ENCODE peak calls at places on chromosomes 16 and 17, in six cellular contexts. One of them, this sample, is unnamed.

GRCh38 chr17:59607817-59608403 is 11.8 kb upstream of the CLTC start:
- DNase-seq in stomach: no peak
- DNase-seq in aorta: no peak
- DNase-seq in H1: no peak
- DNase-seq in heart right ventricle: no peak
- DNase-seq in lower lobe of right lung: no peak
- DNase-seq in this sample: peak; percentile 27

GRCh38 chr16:89052824-89053724 is 40.6 kb upstream of the ACSF3 start:
- DNase-seq in stomach: peak; percentile 88
- DNase-seq in aorta: no peak
- DNase-seq in H1: no peak
- DNase-seq in heart right ventricle: peak; percentile 12
- DNase-seq in lower lobe of right lung: no peak
- DNase-seq in this sample: no peak

GRCh38 chr17:3814361-3814760 is 13.4 kb upstream of the ITGAE start:
- DNase-seq in stomach: no peak
- DNase-seq in aorta: no peak
- DNase-seq in H1: no peak
- DNase-seq in heart right ventricle: no peak
- DNase-seq in lower lobe of right lung: no peak
- DNase-seq in this sample: no peak

GRCh38 chr16:2519711-2520080 is 475 bp upstream of the AMDHD2 start:
- DNase-seq in stomach: no peak
- DNase-seq in aorta: peak; percentile 59
- DNase-seq in H1: no peak
- DNase-seq in heart right ventricle: peak; percentile 28
- DNase-seq in lower lobe of right lung: no peak
- DNase-seq in this sample: no peak

GRCh38 chr17:68698761-68699160 is 97.6 kb upstream of the FAM20A start:
- DNase-seq in stomach: no peak
- DNase-seq in aorta: peak; percentile 54
- DNase-seq in H1: no peak
- DNase-seq in heart right ventricle: no peak
- DNase-seq in lower lobe of right lung: no peak
- DNase-seq in this sample: no peak

GRCh38 chr17:74945543-74945942 is 9.8 kb downstream of the OTOP3 start:
- DNase-seq in stomach: no peak
- DNase-seq in aorta: no peak
- DNase-seq in H1: no peak
- DNase-seq in heart right ventricle: no peak
- DNase-seq in lower lobe of right lung: no peak
- DNase-seq in this sample: no peak

GRCh38 chr16:14658063-14658462 is 25.3 kb downstream of the BFAR start:
- DNase-seq in stomach: no peak
- DNase-seq in aorta: no peak
- DNase-seq in H1: no peak
- DNase-seq in heart right ventricle: no peak
- DNase-seq in lower lobe of right lung: no peak
- DNase-seq in this sample: no peak

GRCh38 chr16:57893559-57894389 is 77.2 kb downstream of the CNGB1 start:
- DNase-seq in stomach: no peak
- DNase-seq in aorta: peak; percentile 66
- DNase-seq in H1: no peak
- DNase-seq in heart right ventricle: no peak
- DNase-seq in lower lobe of right lung: peak; percentile 70
- DNase-seq in this sample: no peak

GRCh38 chr17:16033729-16034349 is 34.2 kb downstream of the TTC19 start:
- DNase-seq in stomach: no peak
- DNase-seq in aorta: no peak
- DNase-seq in H1: no peak
- DNase-seq in heart right ventricle: no peak
- DNase-seq in lower lobe of right lung: peak; percentile 58
- DNase-seq in this sample: no peak

GRCh38 chr17:61504697-61505096 is 52.5 kb downstream of the TBX4 start:
- DNase-seq in stomach: no peak
- DNase-seq in aorta: no peak
- DNase-seq in H1: no peak
- DNase-seq in heart right ventricle: no peak
- DNase-seq in lower lobe of right lung: no peak
- DNase-seq in this sample: no peak

GRCh38 chr17:75475144-75475835 is 18.9 kb downstream of the TMEM94 start:
- DNase-seq in stomach: no peak
- DNase-seq in aorta: no peak
- DNase-seq in H1: no peak
- DNase-seq in heart right ventricle: no peak
- DNase-seq in lower lobe of right lung: no peak
- DNase-seq in this sample: no peak

GRCh38 chr16:49560018-49560830 is 186.6 kb downstream of the C16orf78 start:
- DNase-seq in stomach: no peak
- DNase-seq in aorta: peak; percentile 65
- DNase-seq in H1: no peak
- DNase-seq in heart right ventricle: no peak
- DNase-seq in lower lobe of right lung: no peak
- DNase-seq in this sample: no peak

GRCh38 chr16:12083625-12084024 is 107.1 kb downstream of the SNX29 start:
- DNase-seq in stomach: no peak
- DNase-seq in aorta: peak; percentile 19
- DNase-seq in H1: no peak
- DNase-seq in heart right ventricle: no peak
- DNase-seq in lower lobe of right lung: no peak
- DNase-seq in this sample: no peak

GRCh38 chr17:80799553-80800403 is 191.9 kb upstream of the CHMP6 start:
- DNase-seq in stomach: no peak
- DNase-seq in aorta: no peak
- DNase-seq in H1: no peak
- DNase-seq in heart right ventricle: no peak
- DNase-seq in lower lobe of right lung: no peak
- DNase-seq in this sample: no peak

GRCh38 chr16:49504023-49504364 is 130.4 kb downstream of the C16orf78 start:
- DNase-seq in stomach: no peak
- DNase-seq in aorta: peak; percentile 6
- DNase-seq in H1: no peak
- DNase-seq in heart right ventricle: no peak
- DNase-seq in lower lobe of right lung: no peak
- DNase-seq in this sample: no peak

GRCh38 chr16:53085539-53086450 is 31.0 kb downstream of the CHD9 start:
- DNase-seq in stomach: no peak
- DNase-seq in aorta: no peak
- DNase-seq in H1: no peak
- DNase-seq in heart right ventricle: no peak
- DNase-seq in lower lobe of right lung: no peak
- DNase-seq in this sample: no peak

GRCh38 chr17:4950075-4950756 is 703 bp upstream of the ENO3 start:
- DNase-seq in stomach: peak; percentile 61
- DNase-seq in aorta: peak; percentile 77
- DNase-seq in H1: no peak
- DNase-seq in heart right ventricle: peak; percentile 82
- DNase-seq in lower lobe of right lung: peak; percentile 80
- DNase-seq in this sample: no peak

GRCh38 chr17:17346428-17347233 is 43.5 kb downstream of the NT5M start:
- DNase-seq in stomach: peak; percentile 21
- DNase-seq in aorta: peak; percentile 41
- DNase-seq in H1: no peak
- DNase-seq in heart right ventricle: no peak
- DNase-seq in lower lobe of right lung: no peak
- DNase-seq in this sample: no peak

GRCh38 chr17:50047488-50048126 is 8.3 kb upstream of the ITGA3 start:
- DNase-seq in stomach: no peak
- DNase-seq in aorta: no peak
- DNase-seq in H1: no peak
- DNase-seq in heart right ventricle: no peak
- DNase-seq in lower lobe of right lung: no peak
- DNase-seq in this sample: no peak

GRCh38 chr16:71514476-71514875 is 11.8 kb upstream of the CHST4 start:
- DNase-seq in stomach: no peak
- DNase-seq in aorta: no peak
- DNase-seq in H1: no peak
- DNase-seq in heart right ventricle: no peak
- DNase-seq in lower lobe of right lung: no peak
- DNase-seq in this sample: no peak

GRCh38 chr16:71515026-71515425 is 11.2 kb upstream of the CHST4 start:
- DNase-seq in stomach: no peak
- DNase-seq in aorta: no peak
- DNase-seq in H1: no peak
- DNase-seq in heart right ventricle: no peak
- DNase-seq in lower lobe of right lung: no peak
- DNase-seq in this sample: no peak

DNA sequence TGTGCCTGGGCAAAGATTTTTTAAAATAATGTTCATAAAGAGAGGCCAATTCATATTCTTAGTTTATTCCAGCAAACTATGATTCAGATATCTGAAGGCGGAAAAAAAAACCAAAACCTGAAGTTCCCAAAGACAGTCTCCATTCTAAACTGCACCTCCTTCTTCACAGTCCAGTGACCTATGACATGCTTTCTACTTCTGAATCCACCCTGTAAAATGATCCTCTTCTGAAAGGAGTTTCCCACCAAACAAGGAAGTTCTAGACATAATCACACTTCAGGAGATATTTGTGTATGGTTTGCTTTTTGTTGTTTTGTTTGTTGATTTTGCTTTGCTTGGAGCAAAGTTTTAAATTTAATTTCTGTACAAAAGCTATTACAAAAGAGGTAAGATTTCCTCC is 12.9 kb upstream of the CHST4 start:
- DNase-seq in stomach: no peak
- DNase-seq in aorta: no peak
- DNase-seq in H1: no peak
- DNase-seq in heart right ventricle: no peak
- DNase-seq in lower lobe of right lung: no peak
- DNase-seq in this sample: no peak
- H3K27ac ChIP-seq in stomach: no peak overlapping the region
- H3K27ac ChIP-seq in aorta: no peak overlapping the region
- H3K27ac ChIP-seq in H1: no peak overlapping the region
- H3K27ac ChIP-seq in heart right ventricle: no peak overlapping the region
- H3K27ac ChIP-seq in lower lobe of right lung: no peak overlapping the region
- H3K27ac ChIP-seq in this sample: no peak overlapping the region

GRCh38 chr16:29158031-29158430 is 173.2 kb downstream of the LAT start:
- DNase-seq in stomach: no peak
- DNase-seq in aorta: peak; percentile 41
- DNase-seq in H1: no peak
- DNase-seq in heart right ventricle: no peak
- DNase-seq in lower lobe of right lung: no peak
- DNase-seq in this sample: no peak

GRCh38 chr16:29151317-29151716 is 166.5 kb downstream of the LAT start:
- DNase-seq in stomach: no peak
- DNase-seq in aorta: peak; percentile 38
- DNase-seq in H1: no peak
- DNase-seq in heart right ventricle: no peak
- DNase-seq in lower lobe of right lung: peak; percentile 24
- DNase-seq in this sample: no peak

GRCh38 chr16:29156511-29156910 is 171.7 kb downstream of the LAT start:
- DNase-seq in stomach: no peak
- DNase-seq in aorta: peak; percentile 43
- DNase-seq in H1: no peak
- DNase-seq in heart right ventricle: no peak
- DNase-seq in lower lobe of right lung: no peak
- DNase-seq in this sample: no peak

GRCh38 chr16:29154100-29154499 is 169.2 kb downstream of the LAT start:
- DNase-seq in stomach: no peak
- DNase-seq in aorta: peak; percentile 57
- DNase-seq in H1: no peak
- DNase-seq in heart right ventricle: no peak
- DNase-seq in lower lobe of right lung: no peak
- DNase-seq in this sample: no peak

DNA sequence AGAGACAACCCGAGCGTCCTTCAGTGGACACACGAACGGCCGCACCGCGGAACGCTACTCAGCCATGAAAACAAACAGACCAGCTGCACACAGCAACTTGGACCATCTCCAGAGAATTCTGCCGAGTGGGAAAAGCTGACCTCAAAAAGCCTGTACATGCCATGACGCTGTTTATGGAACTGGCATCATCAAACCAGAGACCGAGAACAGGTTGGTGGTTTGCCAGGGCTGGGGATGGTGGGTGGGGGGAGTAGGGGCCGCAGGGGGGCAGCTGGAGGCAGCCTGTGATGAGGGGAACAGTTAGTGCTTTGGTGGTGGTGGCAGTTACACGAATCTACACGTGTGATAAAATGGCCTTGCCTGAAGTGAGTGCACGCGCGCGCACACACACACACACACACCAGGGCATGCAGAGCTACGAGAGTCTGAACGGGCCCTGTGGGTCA is 169.8 kb downstream of the LAT start:
- DNase-seq in stomach: no peak
- DNase-seq in aorta: peak; percentile 50
- DNase-seq in H1: no peak
- DNase-seq in heart right ventricle: no peak
- DNase-seq in lower lobe of right lung: no peak
- DNase-seq in this sample: no peak
- H3K4me1 ChIP-seq in stomach: no peaks in the 10 kb centered on the region
- H3K4me1 ChIP-seq in aorta: no peaks in the 10 kb centered on the region
- H3K4me1 ChIP-seq in H1: peaks cover 3% of the 10 kb centered on the region
- H3K4me1 ChIP-seq in heart right ventricle: peaks cover 33% of the 10 kb centered on the region
- H3K4me1 ChIP-seq in lower lobe of right lung: peaks cover 14% of the 10 kb centered on the region
- H3K4me1 ChIP-seq in this sample: peaks cover 6% of the 10 kb centered on the region

DNA sequence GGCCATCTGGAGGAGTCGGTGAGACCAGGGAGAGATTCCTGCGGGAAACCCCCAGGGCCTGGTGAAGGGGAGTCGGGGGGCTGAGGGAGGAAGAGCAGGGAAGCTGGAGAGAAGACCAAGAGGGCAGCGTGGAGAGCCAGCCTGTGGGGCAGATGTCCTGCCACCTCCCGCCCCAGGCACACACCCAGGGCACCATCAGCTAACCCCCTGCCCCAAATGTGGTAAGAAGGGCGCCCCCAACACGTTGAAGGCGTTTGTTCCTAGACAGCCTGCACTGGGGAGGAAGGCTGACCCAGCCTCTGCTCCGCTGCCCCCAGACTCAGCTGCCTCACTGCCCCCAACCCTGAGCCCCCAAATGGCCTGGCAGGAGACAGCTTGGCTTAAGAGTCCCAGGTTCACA is 1.3 kb downstream of the BAIAP3 start:
- DNase-seq in stomach: no peak
- DNase-seq in aorta: no peak
- DNase-seq in H1: no peak
- DNase-seq in heart right ventricle: no peak
- DNase-seq in lower lobe of right lung: no peak
- DNase-seq in this sample: no peak
- H3K4me3 ChIP-seq in stomach: no peak overlapping the region
- H3K4me3 ChIP-seq in aorta: no peak overlapping the region
- H3K4me3 ChIP-seq in H1: no peak overlapping the region
- H3K4me3 ChIP-seq in heart right ventricle: no peak overlapping the region
- H3K4me3 ChIP-seq in lower lobe of right lung: peak overlapping the region; percentile 54
- H3K4me3 ChIP-seq in this sample: no peak overlapping the region

GRCh38 chr17:47945080-47945479 is 3.7 kb downstream of the PNPO start:
- DNase-seq in stomach: no peak
- DNase-seq in aorta: no peak
- DNase-seq in H1: no peak
- DNase-seq in heart right ventricle: no peak
- DNase-seq in lower lobe of right lung: no peak
- DNase-seq in this sample: no peak

GRCh38 chr17:47945529-47946508 is 4.4 kb downstream of the PNPO start:
- DNase-seq in stomach: peak; percentile 67
- DNase-seq in aorta: no peak
- DNase-seq in H1: no peak
- DNase-seq in heart right ventricle: no peak
- DNase-seq in lower lobe of right lung: no peak
- DNase-seq in this sample: no peak

GRCh38 chr17:47948706-47949196 is 7.4 kb downstream of the PNPO start:
- DNase-seq in stomach: peak; percentile 84
- DNase-seq in aorta: no peak
- DNase-seq in H1: no peak
- DNase-seq in heart right ventricle: no peak
- DNase-seq in lower lobe of right lung: no peak
- DNase-seq in this sample: no peak

GRCh38 chr17:47946516-47946915 is 5.1 kb downstream of the PNPO start:
- DNase-seq in stomach: no peak
- DNase-seq in aorta: no peak
- DNase-seq in H1: no peak
- DNase-seq in heart right ventricle: no peak
- DNase-seq in lower lobe of right lung: no peak
- DNase-seq in this sample: no peak

GRCh38 chr17:47946929-47947397 is 5.6 kb downstream of the PNPO start:
- DNase-seq in stomach: peak; percentile 92
- DNase-seq in aorta: peak; percentile 80
- DNase-seq in H1: peak; percentile 47
- DNase-seq in heart right ventricle: peak; percentile 61
- DNase-seq in lower lobe of right lung: peak; percentile 84
- DNase-seq in this sample: no peak
- H3K27ac ChIP-seq in stomach: peak overlapping the region; percentile 73
- H3K27ac ChIP-seq in aorta: no peak overlapping the region
- H3K27ac ChIP-seq in H1: no peak overlapping the region
- H3K27ac ChIP-seq in heart right ventricle: peak overlapping the region; percentile 65
- H3K27ac ChIP-seq in lower lobe of right lung: no peak overlapping the region
- H3K27ac ChIP-seq in this sample: no peak overlapping the region

This sample was measured in iPS DF 6.9.